ENCODE peak calls at places on chromosomes 6 and 20, in four cellular contexts. One of them, this sample, is unnamed. For H3K27me3, the result is how much of the 10 kb centered on the place peaks cover.

GRCh38 chr6:151869345-151869744 is 61.9 kb downstream of the ESR1 start:
- DNase-seq in body of pancreas: no peak
- DNase-seq in CD8-positive, alpha-beta T cell: no peak
- DNase-seq in prostate gland: no peak
- DNase-seq in this sample: no peak

GRCh38 chr6:135209803-135210202 is 28.7 kb downstream of the MYB start:
- DNase-seq in body of pancreas: no peak
- DNase-seq in CD8-positive, alpha-beta T cell: no peak
- DNase-seq in prostate gland: no peak
- DNase-seq in this sample: no peak

GRCh38 chr20:24837721-24838456 is 111.2 kb upstream of the CST7 start:
- DNase-seq in body of pancreas: no peak
- DNase-seq in CD8-positive, alpha-beta T cell: no peak
- DNase-seq in prostate gland: no peak
- DNase-seq in this sample: no peak

GRCh38 chr6:170025341-170026271 is 265.3 kb downstream of the DLL1 start:
- DNase-seq in body of pancreas: peak
- DNase-seq in CD8-positive, alpha-beta T cell: no peak
- DNase-seq in prostate gland: no peak
- DNase-seq in this sample: no peak

GRCh38 chr20:50694379-50695143 is 3.2 kb upstream of the RIPOR3 start:
- DNase-seq in body of pancreas: no peak
- DNase-seq in CD8-positive, alpha-beta T cell: no peak
- DNase-seq in prostate gland: no peak
- DNase-seq in this sample: no peak

GRCh38 chr6:85675030-85675819 is 32.5 kb upstream of the SYNCRIP start:
- DNase-seq in body of pancreas: no peak
- DNase-seq in CD8-positive, alpha-beta T cell: no peak
- DNase-seq in prostate gland: no peak
- DNase-seq in this sample: no peak

GRCh38 chr6:101847690-101848089 is 454.2 kb downstream of the GRIK2 start:
- DNase-seq in body of pancreas: no peak
- DNase-seq in CD8-positive, alpha-beta T cell: no peak
- DNase-seq in prostate gland: no peak
- DNase-seq in this sample: no peak

GRCh38 chr20:46220808-46221207 is 87.5 kb downstream of the CDH22 start:
- DNase-seq in body of pancreas: no peak
- DNase-seq in CD8-positive, alpha-beta T cell: no peak
- DNase-seq in prostate gland: no peak
- DNase-seq in this sample: no peak

GRCh38 chr6:797479-798077 is 104.6 kb upstream of the EXOC2 start:
- DNase-seq in body of pancreas: peak
- DNase-seq in CD8-positive, alpha-beta T cell: no peak
- DNase-seq in prostate gland: peak
- DNase-seq in this sample: no peak

GRCh38 chr6:11806561-11807317 is 28.1 kb upstream of the ADTRP start:
- DNase-seq in body of pancreas: no peak
- DNase-seq in CD8-positive, alpha-beta T cell: no peak
- DNase-seq in prostate gland: no peak
- DNase-seq in this sample: no peak

GRCh38 chr6:130365166-130366010 is 429 bp upstream of the TMEM200A start:
- DNase-seq in body of pancreas: peak
- DNase-seq in CD8-positive, alpha-beta T cell: no peak
- DNase-seq in prostate gland: no peak
- DNase-seq in this sample: peak

GRCh38 chr20:12660918-12661317 is 347.9 kb upstream of the SPTLC3 start:
- DNase-seq in body of pancreas: no peak
- DNase-seq in CD8-positive, alpha-beta T cell: no peak
- DNase-seq in prostate gland: no peak
- DNase-seq in this sample: no peak

GRCh38 chr6:40287296-40287820 is 299.8 kb downstream of the LRFN2 start:
- DNase-seq in body of pancreas: no peak
- DNase-seq in CD8-positive, alpha-beta T cell: no peak
- DNase-seq in prostate gland: no peak
- DNase-seq in this sample: no peak

GRCh38 chr6:164274510-164274909 is 860.0 kb downstream of the QKI start:
- DNase-seq in body of pancreas: no peak
- DNase-seq in CD8-positive, alpha-beta T cell: no peak
- DNase-seq in prostate gland: no peak
- DNase-seq in this sample: no peak

GRCh38 chr6:2812695-2813094 is 29.0 kb downstream of the SERPINB1 start:
- DNase-seq in body of pancreas: no peak
- DNase-seq in CD8-positive, alpha-beta T cell: no peak
- DNase-seq in prostate gland: no peak
- DNase-seq in this sample: no peak

GRCh38 chr6:11054722-11055121 is 10.6 kb upstream of the ELOVL2 start:
- DNase-seq in body of pancreas: no peak
- DNase-seq in CD8-positive, alpha-beta T cell: no peak
- DNase-seq in prostate gland: no peak
- DNase-seq in this sample: no peak

GRCh38 chr6:88145298-88145963 is 20.7 kb downstream of the CNR1 start:
- DNase-seq in body of pancreas: no peak
- DNase-seq in CD8-positive, alpha-beta T cell: no peak
- DNase-seq in prostate gland: no peak
- DNase-seq in this sample: no peak

GRCh38 chr20:54704032-54704635 is 228.7 kb downstream of the DOK5 start:
- DNase-seq in body of pancreas: no peak
- DNase-seq in CD8-positive, alpha-beta T cell: no peak
- DNase-seq in prostate gland: no peak
- DNase-seq in this sample: no peak

GRCh38 chr6:90184334-90185298 is 112.0 kb downstream of the BACH2 start:
- DNase-seq in body of pancreas: peak
- DNase-seq in CD8-positive, alpha-beta T cell: no peak
- DNase-seq in prostate gland: no peak
- DNase-seq in this sample: no peak

GRCh38 chr6:127582777-127583462 is 5.9 kb downstream of the C6orf58 start:
- DNase-seq in body of pancreas: no peak
- DNase-seq in CD8-positive, alpha-beta T cell: no peak
- DNase-seq in prostate gland: no peak
- DNase-seq in this sample: no peak

GRCh38 chr6:149127212-149127611 is 190.3 kb upstream of the TAB2 start:
- DNase-seq in body of pancreas: no peak
- DNase-seq in CD8-positive, alpha-beta T cell: no peak
- DNase-seq in prostate gland: no peak
- DNase-seq in this sample: no peak

GRCh38 chr6:44247338-44248302 is 719 bp downstream of the HSP90AB1 start:
- DNase-seq in body of pancreas: peak
- DNase-seq in CD8-positive, alpha-beta T cell: peak
- DNase-seq in prostate gland: peak
- DNase-seq in this sample: peak

GRCh38 chr20:10061641-10062040 is 26.9 kb downstream of the ANKEF1 start:
- DNase-seq in body of pancreas: no peak
- DNase-seq in CD8-positive, alpha-beta T cell: no peak
- DNase-seq in prostate gland: no peak
- DNase-seq in this sample: no peak

GRCh38 chr6:54988576-54988975 is 142.0 kb downstream of the FAM83B start:
- DNase-seq in body of pancreas: no peak
- DNase-seq in CD8-positive, alpha-beta T cell: no peak
- DNase-seq in prostate gland: no peak
- DNase-seq in this sample: no peak

GRCh38 chr6:132130530-132131298 is 179.5 kb upstream of the CCN2 start:
- DNase-seq in body of pancreas: no peak
- DNase-seq in CD8-positive, alpha-beta T cell: no peak
- DNase-seq in prostate gland: peak
- DNase-seq in this sample: no peak

GRCh38 chr6:41732601-41733348 is 2.6 kb downstream of the TFEB start:
- DNase-seq in body of pancreas: no peak
- DNase-seq in CD8-positive, alpha-beta T cell: peak
- DNase-seq in prostate gland: peak
- DNase-seq in this sample: peak

GRCh38 chr6:132511836-132512230 is 1.1 kb downstream of the STX7 start:
- DNase-seq in body of pancreas: no peak
- DNase-seq in CD8-positive, alpha-beta T cell: no peak
- DNase-seq in prostate gland: no peak
- DNase-seq in this sample: no peak

GRCh38 chr6:68080074-68080473 is 555.0 kb upstream of the ADGRB3 start:
- DNase-seq in body of pancreas: no peak
- DNase-seq in CD8-positive, alpha-beta T cell: no peak
- DNase-seq in prostate gland: no peak
- DNase-seq in this sample: no peak

GRCh38 chr20:43955244-43956191 is 40.9 kb downstream of the TOX2 start:
- DNase-seq in body of pancreas: no peak
- DNase-seq in CD8-positive, alpha-beta T cell: no peak
- DNase-seq in prostate gland: no peak
- DNase-seq in this sample: peak

GRCh38 chr20:39974966-39975501 is 714.0 kb downstream of the MAFB start:
- DNase-seq in body of pancreas: no peak
- DNase-seq in CD8-positive, alpha-beta T cell: no peak
- DNase-seq in prostate gland: no peak
- DNase-seq in this sample: no peak

GRCh38 chr20:38337561-38338140 is 8.6 kb upstream of the LBP start:
- DNase-seq in body of pancreas: no peak
- DNase-seq in CD8-positive, alpha-beta T cell: no peak
- DNase-seq in prostate gland: no peak
- DNase-seq in this sample: no peak

GRCh38 chr6:90062051-90062450 is 167.8 kb downstream of the GJA10 start:
- DNase-seq in body of pancreas: no peak
- DNase-seq in CD8-positive, alpha-beta T cell: no peak
- DNase-seq in prostate gland: no peak
- DNase-seq in this sample: no peak

GRCh38 chr20:32858189-32858588 is 534 bp upstream of the EFCAB8 start:
- DNase-seq in body of pancreas: no peak
- DNase-seq in CD8-positive, alpha-beta T cell: no peak
- DNase-seq in prostate gland: peak
- DNase-seq in this sample: no peak

GRCh38 chr6:137866200-137866913 is 702 bp upstream of the TNFAIP3 start:
- DNase-seq in body of pancreas: peak
- DNase-seq in CD8-positive, alpha-beta T cell: no peak
- DNase-seq in prostate gland: no peak
- DNase-seq in this sample: no peak

DNA sequence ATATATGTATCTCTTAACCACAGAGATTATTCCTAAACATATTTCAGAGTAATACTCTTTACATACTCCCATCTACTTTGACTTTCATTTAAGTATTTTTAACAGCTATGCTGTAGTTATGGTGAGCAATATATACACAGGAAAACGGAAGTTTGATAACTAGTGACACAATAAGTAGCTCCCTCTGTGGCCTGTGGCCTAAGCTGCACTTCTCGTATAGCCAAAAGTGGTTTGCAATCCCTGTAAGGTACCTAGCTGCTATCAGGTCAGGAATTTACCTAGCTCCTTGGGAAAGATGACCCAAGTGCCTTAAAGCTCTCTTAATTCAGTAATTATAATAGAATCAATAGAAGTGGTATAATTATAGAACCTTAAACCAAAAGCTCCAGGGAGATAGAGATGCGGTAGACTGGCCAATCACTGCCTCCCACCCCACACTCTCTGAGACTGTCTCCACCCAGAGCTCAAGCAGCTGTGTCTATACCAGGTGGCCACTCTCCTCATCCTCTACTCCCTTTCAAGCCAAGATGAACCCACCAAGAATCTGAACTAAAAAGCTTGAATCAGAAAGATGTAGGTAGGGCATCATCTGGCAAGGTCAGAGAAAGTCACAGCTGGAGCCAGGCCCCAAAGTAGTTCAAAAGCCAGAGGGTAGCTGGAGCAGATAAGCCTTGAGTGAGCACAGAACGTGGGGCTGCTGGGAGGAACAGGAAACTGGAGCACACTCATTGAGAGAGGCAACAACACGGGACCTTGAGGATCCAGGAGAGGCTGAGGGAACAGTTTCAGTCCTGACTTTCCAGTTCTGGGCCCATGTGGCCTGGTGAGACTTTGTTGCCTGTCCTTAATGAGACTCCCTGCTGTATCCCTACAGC is 84.9 kb upstream of the ASF1A start:
- DNase-seq in body of pancreas: no peak
- DNase-seq in CD8-positive, alpha-beta T cell: no peak
- DNase-seq in prostate gland: no peak
- DNase-seq in this sample: no peak
- TF ChIP-seq CTCF in body of pancreas: no peak
- TF ChIP-seq CTCF in CD8-positive, alpha-beta T cell: no peak
- TF ChIP-seq CTCF in prostate gland: no peak
- TF ChIP-seq CTCF in this sample: no peak

GRCh38 chr20:62539208-62539607 is 63.4 kb upstream of the GATA5 start:
- DNase-seq in body of pancreas: no peak
- DNase-seq in CD8-positive, alpha-beta T cell: no peak
- DNase-seq in prostate gland: no peak
- DNase-seq in this sample: no peak
- H3K27ac ChIP-seq in body of pancreas: no peak
- H3K27ac ChIP-seq in CD8-positive, alpha-beta T cell: no peak
- H3K27ac ChIP-seq in prostate gland: peak
- H3K27ac ChIP-seq in this sample: no peak

DNA sequence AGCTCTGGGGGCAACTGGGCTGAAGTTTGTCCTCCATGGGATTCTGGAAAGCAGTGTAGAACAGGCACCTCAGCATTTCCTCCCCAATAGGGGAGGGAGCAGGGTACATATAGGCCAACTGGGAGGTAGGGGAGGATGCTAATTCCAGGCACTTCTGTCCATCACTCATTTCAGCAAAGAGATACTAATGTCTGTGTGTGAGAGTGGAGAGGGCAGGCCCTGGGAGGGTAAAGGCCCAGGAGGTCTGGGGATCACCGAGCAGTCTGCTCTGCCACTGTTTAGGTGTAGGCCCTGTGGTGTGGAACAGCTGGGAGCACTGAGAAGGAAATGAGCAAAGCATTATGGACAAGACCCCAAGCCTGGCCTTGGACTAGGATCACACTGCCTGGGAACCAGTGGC is 158.7 kb downstream of the SLC24A3 start:
- DNase-seq in body of pancreas: no peak
- DNase-seq in CD8-positive, alpha-beta T cell: no peak
- DNase-seq in prostate gland: no peak
- DNase-seq in this sample: no peak
- H3K27me3 ChIP-seq in body of pancreas: under half
- H3K27me3 ChIP-seq in CD8-positive, alpha-beta T cell: under half
- H3K27me3 ChIP-seq in prostate gland: under half
- H3K27me3 ChIP-seq in this sample: under half

GRCh38 chr6:15254074-15254975 is 8.5 kb downstream of the JARID2 start:
- DNase-seq in body of pancreas: no peak
- DNase-seq in CD8-positive, alpha-beta T cell: no peak
- DNase-seq in prostate gland: no peak
- DNase-seq in this sample: no peak
- TF ChIP-seq CTCF in body of pancreas: no peak
- TF ChIP-seq CTCF in CD8-positive, alpha-beta T cell: no peak
- TF ChIP-seq CTCF in prostate gland: no peak
- TF ChIP-seq CTCF in this sample: no peak